ENCODE peak calls at places on chromosome 11, in four cellular contexts. One of them, this sample, is unnamed.

GRCh38 chr11:45021692-45022130 is 71.0 kb upstream of the TP53I11 start:
- DNase-seq in K562: no peak
- DNase-seq in HepG2: no peak
- DNase-seq in H1: peak; percentile 67
- DNase-seq in this sample: no peak

GRCh38 chr11:85947431-85948272 is 92.5 kb downstream of the CCDC83 start:
- DNase-seq in K562: no peak
- DNase-seq in HepG2: no peak
- DNase-seq in H1: no peak
- DNase-seq in this sample: no peak

GRCh38 chr11:130772266-130773227 is 143.7 kb downstream of the SNX19 start:
- DNase-seq in K562: no peak
- DNase-seq in HepG2: no peak
- DNase-seq in H1: no peak
- DNase-seq in this sample: no peak

GRCh38 chr11:1087279-1087960 is 12.7 kb downstream of the MUC2 start:
- DNase-seq in K562: no peak
- DNase-seq in HepG2: no peak
- DNase-seq in H1: no peak
- DNase-seq in this sample: no peak

GRCh38 chr11:112555491-112556364 is 295.1 kb upstream of the PLET1 start:
- DNase-seq in K562: peak; percentile 55
- DNase-seq in HepG2: peak; percentile 21
- DNase-seq in H1: peak; percentile 94
- DNase-seq in this sample: peak; percentile 8

GRCh38 chr11:74905326-74905725 is 43.6 kb downstream of the XRRA1 start:
- DNase-seq in K562: no peak
- DNase-seq in HepG2: no peak
- DNase-seq in H1: no peak
- DNase-seq in this sample: no peak

GRCh38 chr11:29312817-29313216 is 704.0 kb downstream of the KCNA4 start:
- DNase-seq in K562: no peak
- DNase-seq in HepG2: no peak
- DNase-seq in H1: no peak
- DNase-seq in this sample: no peak

GRCh38 chr11:92698742-92699141 is 270.7 kb upstream of the MTNR1B start:
- DNase-seq in K562: no peak
- DNase-seq in HepG2: no peak
- DNase-seq in H1: no peak
- DNase-seq in this sample: no peak

GRCh38 chr11:6607190-6607635 is 3.6 kb downstream of the ILK start:
- DNase-seq in K562: no peak
- DNase-seq in HepG2: no peak
- DNase-seq in H1: no peak
- DNase-seq in this sample: no peak

GRCh38 chr11:17013548-17014320 is 480 bp downstream of the PLEKHA7 start:
- DNase-seq in K562: no peak
- DNase-seq in HepG2: peak; percentile 19
- DNase-seq in H1: peak; percentile 80
- DNase-seq in this sample: no peak

GRCh38 chr11:35662061-35662648 is 420 bp upstream of the TRIM44 start:
- DNase-seq in K562: no peak
- DNase-seq in HepG2: peak; percentile 92
- DNase-seq in H1: no peak
- DNase-seq in this sample: no peak

GRCh38 chr11:109981028-109981636 is 112.1 kb upstream of the ZC3H12C start:
- DNase-seq in K562: no peak
- DNase-seq in HepG2: no peak
- DNase-seq in H1: no peak
- DNase-seq in this sample: no peak

GRCh38 chr11:96337541-96338530 is 5.2 kb downstream of the MAML2 start:
- DNase-seq in K562: peak; percentile 73
- DNase-seq in HepG2: no peak
- DNase-seq in H1: no peak
- DNase-seq in this sample: no peak

GRCh38 chr11:65133724-65134123 is 595 bp downstream of the SYVN1 start:
- DNase-seq in K562: no peak
- DNase-seq in HepG2: no peak
- DNase-seq in H1: no peak
- DNase-seq in this sample: no peak

GRCh38 chr11:124394408-124394807 is 4.4 kb downstream of the OR8B3 start:
- DNase-seq in K562: peak; percentile 64
- DNase-seq in HepG2: no peak
- DNase-seq in H1: no peak
- DNase-seq in this sample: no peak

GRCh38 chr11:75778962-75779361 is 10.4 kb downstream of the DGAT2 start:
- DNase-seq in K562: no peak
- DNase-seq in HepG2: no peak
- DNase-seq in H1: no peak
- DNase-seq in this sample: no peak

GRCh38 chr11:79025097-79025496 is 415.7 kb downstream of the TENM4 start:
- DNase-seq in K562: no peak
- DNase-seq in HepG2: no peak
- DNase-seq in H1: no peak
- DNase-seq in this sample: no peak

GRCh38 chr11:64259533-64260067 is 8.3 kb downstream of the PLCB3 start:
- DNase-seq in K562: peak; percentile 36
- DNase-seq in HepG2: no peak
- DNase-seq in H1: no peak
- DNase-seq in this sample: no peak

GRCh38 chr11:76237914-76238313 is 31.6 kb upstream of the WNT11 start:
- DNase-seq in K562: peak; percentile 56
- DNase-seq in HepG2: peak; percentile 66
- DNase-seq in H1: no peak
- DNase-seq in this sample: peak; percentile 48

GRCh38 chr11:46308632-46309419 is 31.4 kb downstream of the CREB3L1 start:
- DNase-seq in K562: peak; percentile 88
- DNase-seq in HepG2: peak; percentile 39
- DNase-seq in H1: peak; percentile 89
- DNase-seq in this sample: peak; percentile 48

GRCh38 chr11:7609015-7609414 is 64.3 kb downstream of the CYB5R2 start:
- DNase-seq in K562: no peak
- DNase-seq in HepG2: no peak
- DNase-seq in H1: no peak
- DNase-seq in this sample: no peak

GRCh38 chr11:58285483-58286040 is 17.5 kb upstream of the OR10W1 start:
- DNase-seq in K562: no peak
- DNase-seq in HepG2: no peak
- DNase-seq in H1: no peak
- DNase-seq in this sample: no peak

GRCh38 chr11:76243648-76244285 is 37.5 kb upstream of the WNT11 start:
- DNase-seq in K562: no peak
- DNase-seq in HepG2: no peak
- DNase-seq in H1: peak; percentile 59
- DNase-seq in this sample: no peak

GRCh38 chr11:120389693-120390584 is 53.7 kb downstream of the ARHGEF12 start:
- DNase-seq in K562: no peak
- DNase-seq in HepG2: no peak
- DNase-seq in H1: no peak
- DNase-seq in this sample: no peak

GRCh38 chr11:120139316-120140069 is 1.6 kb upstream of the TRIM29 start:
- DNase-seq in K562: no peak
- DNase-seq in HepG2: no peak
- DNase-seq in H1: peak; percentile 40
- DNase-seq in this sample: no peak

GRCh38 chr11:3836903-3837302 is 3.9 kb downstream of the RHOG start:
- DNase-seq in K562: peak; percentile 59
- DNase-seq in HepG2: no peak
- DNase-seq in H1: no peak
- DNase-seq in this sample: no peak

GRCh38 chr11:9688716-9689511 is 25.0 kb downstream of the SWAP70 start:
- DNase-seq in K562: peak; percentile 13
- DNase-seq in HepG2: no peak
- DNase-seq in H1: no peak
- DNase-seq in this sample: no peak

GRCh38 chr11:117829369-117829725 is 4.8 kb upstream of the FXYD2 start:
- DNase-seq in K562: no peak
- DNase-seq in HepG2: no peak
- DNase-seq in H1: no peak
- DNase-seq in this sample: no peak

GRCh38 chr11:332651-333480 is 12.2 kb upstream of the IFITM3 start:
- DNase-seq in K562: no peak
- DNase-seq in HepG2: no peak
- DNase-seq in H1: no peak
- DNase-seq in this sample: no peak

GRCh38 chr11:59754859-59755700 is at the start of gene STX3:
- DNase-seq in K562: peak; percentile 85
- DNase-seq in HepG2: peak; percentile 17
- DNase-seq in H1: peak; percentile 85
- DNase-seq in this sample: peak; percentile 64

GRCh38 chr11:93744669-93745004 is 3.2 kb downstream of the C11orf54 start:
- DNase-seq in K562: no peak
- DNase-seq in HepG2: peak; percentile 49
- DNase-seq in H1: no peak
- DNase-seq in this sample: no peak
- H3K4me2 ChIP-seq in K562: peak overlapping the region; percentile 14
- H3K4me2 ChIP-seq in HepG2: peak overlapping the region; percentile 81
- H3K4me2 ChIP-seq in H1: peak overlapping the region; percentile 10
- H3K4me2 ChIP-seq in this sample: no peak overlapping the region

GRCh38 chr11:83070044-83070877 is 1.4 kb downstream of the RAB30 start:
- DNase-seq in K562: peak; percentile 35
- DNase-seq in HepG2: no peak
- DNase-seq in H1: no peak
- DNase-seq in this sample: no peak
- TF ChIP-seq FOSL1 in K562: no peak
- TF ChIP-seq FOSL1 in HepG2: no peak
- TF ChIP-seq FOSL1 in H1: no peak
- TF ChIP-seq FOSL1 in this sample: no peak

GRCh38 chr11:107969219-107969618 is 39.5 kb upstream of the CUL5 start:
- DNase-seq in K562: peak; percentile 10
- DNase-seq in HepG2: no peak
- DNase-seq in H1: no peak
- DNase-seq in this sample: peak; percentile 7

GRCh38 chr11:107973641-107974040 is 35.1 kb upstream of the CUL5 start:
- DNase-seq in K562: no peak
- DNase-seq in HepG2: no peak
- DNase-seq in H1: no peak
- DNase-seq in this sample: no peak

GRCh38 chr11:107970049-107970448 is 38.6 kb upstream of the CUL5 start:
- DNase-seq in K562: no peak
- DNase-seq in HepG2: no peak
- DNase-seq in H1: no peak
- DNase-seq in this sample: no peak
- TF ChIP-seq JUND in K562: no peak
- TF ChIP-seq JUND in HepG2: no peak
- TF ChIP-seq JUND in H1: no peak
- TF ChIP-seq JUND in this sample: no peak

GRCh38 chr11:73818838-73819237 is 31.2 kb downstream of the MRPL48 start:
- DNase-seq in K562: no peak
- DNase-seq in HepG2: no peak
- DNase-seq in H1: no peak
- DNase-seq in this sample: no peak
- H3K4me2 ChIP-seq in K562: no peak overlapping the region
- H3K4me2 ChIP-seq in HepG2: no peak overlapping the region
- H3K4me2 ChIP-seq in H1: peak overlapping the region; percentile 2
- H3K4me2 ChIP-seq in this sample: no peak overlapping the region